ENCODE peak calls at places on chromosomes 11 and 22, in five cellular contexts. K is NCI-H510A treated with DMSO at 0.1 percent for 48 hours; P is activated naive CD8-positive, alpha-beta T cell treated with anti-CD3 and anti-CD28 coated beads for 36 hours; T is NCI-H1436 treated with DMSO at 0.1 percent for 48 hours; F is cardiac muscle cell. L is an unnamed sample.

GRCh38 chr11:114154271-114155047 is 94.9 kb downstream of the ZBTB16 start:
- DNase-seq in T (no peak), F (no peak), K (no peak), P (no peak), L (no peak)

GRCh38 chr11:122517403-122518379 is 137.8 kb upstream of the UBASH3B start:
- DNase-seq in F (no peak), T (no peak), K (no peak), P (no peak), L (no peak)

GRCh38 chr22:46079093-46079860 is 71.0 kb upstream of the PPARA start:
- DNase-seq in K (no peak), T (no peak), P (no peak), F (no peak), L (no peak)

GRCh38 chr11:6418958-6419611 is at the start of gene APBB1:
- DNase-seq in T (no peak), P (peak; percentile 79), K (peak; percentile 25), F (peak; percentile 71), L (no peak)

GRCh38 chr22:45376009-45376408 is 37.4 kb downstream of the SMC1B start:
- DNase-seq in F (no peak), K (no peak), T (no peak), P (no peak), L (no peak)

GRCh38 chr11:19474954-19475811 is 234.4 kb upstream of the E2F8 start:
- DNase-seq in P (no peak), T (no peak), K (no peak), F (no peak), L (no peak)

GRCh38 chr11:65623177-65623576 is 7.6 kb downstream of the PCNX3 start:
- DNase-seq in P (no peak), F (no peak), T (no peak), K (no peak), L (no peak)

GRCh38 chr11:110467556-110467955 is 37.8 kb downstream of the FDX1 start:
- DNase-seq in K (no peak), P (no peak), F (no peak), T (no peak), L (no peak)

GRCh38 chr22:28024422-28024888 is 105.4 kb upstream of the PITPNB start:
- DNase-seq in F (no peak), P (no peak), K (no peak), T (no peak), L (no peak)